ENCODE peak calls at places on chromosomes 6 and 20, in four cellular contexts. C, Y, S and M are unnamed samples.

GRCh38 chr20:45179166-45179565 is 4.5 kb downstream of the PI3 start:
- DNase-seq in C (no peak), Y (no peak), S (no peak), M (no peak)

GRCh38 chr20:43690943-43691598 is 24.2 kb downstream of the MYBL2 start:
- DNase-seq in Y (no peak), S (no peak), C (no peak), M (no peak)

GRCh38 chr20:25136643-25137559 is 55.0 kb upstream of the VSX1 start:
- DNase-seq in Y (peak; percentile 68), C (peak; percentile 95), S (no peak), M (peak; percentile 38)

GRCh38 chr20:23595941-23596340 is 9.8 kb downstream of the CST9 start:
- DNase-seq in Y (no peak), C (no peak), S (no peak), M (no peak)

GRCh38 chr20:63065911-63066310 is 59.1 kb upstream of the BHLHE23 start:
- DNase-seq in Y (no peak), S (no peak), C (peak; percentile 83), M (no peak)

GRCh38 chr6:40550096-40550731 is 37.0 kb downstream of the LRFN2 start:
- DNase-seq in S (no peak), C (no peak), Y (peak; percentile 11), M (no peak)

GRCh38 chr20:53040678-53041674 is 68.8 kb downstream of the TSHZ2 start:
- DNase-seq in Y (no peak), C (peak; percentile 69), S (no peak), M (no peak)

GRCh38 chr20:35828434-35828833 is 56.6 kb downstream of the PHF20 start:
- DNase-seq in Y (no peak), C (no peak), S (no peak), M (no peak)

GRCh38 chr6:168703970-168704369 is 263.0 kb downstream of the SMOC2 start:
- DNase-seq in Y (no peak), C (no peak), S (no peak), M (peak; percentile 11)

GRCh38 chr6:138089325-138089724 is 17.9 kb downstream of the PERP start:
- DNase-seq in Y (no peak), S (no peak), C (no peak), M (no peak)

GRCh38 chr6:1392813-1393640 is 3.7 kb downstream of the FOXF2 start:
- DNase-seq in Y (no peak), S (no peak), C (no peak), M (no peak)

GRCh38 chr20:43849496-43850197 is 65.0 kb upstream of the TOX2 start:
- DNase-seq in C (peak; percentile 52), Y (peak; percentile 29), S (peak; percentile 26), M (no peak)

GRCh38 chr6:117840541-117840983 is 66.5 kb upstream of the SLC35F1 start:
- DNase-seq in Y (no peak), S (no peak), C (no peak), M (no peak)

GRCh38 chr6:71373943-71374342 is 85.3 kb downstream of the OGFRL1 start:
- DNase-seq in C (no peak), Y (no peak), S (no peak), M (no peak)

GRCh38 chr6:36249010-36249409 is 20.9 kb upstream of the PNPLA1 start:
- DNase-seq in Y (peak; percentile 16), C (no peak), S (no peak), M (no peak)

GRCh38 chr6:93784794-93785757 is 365.7 kb upstream of the EPHA7 start:
- DNase-seq in Y (no peak), S (no peak), C (no peak), M (no peak)

GRCh38 chr6:69138173-69138572 is 503.1 kb downstream of the ADGRB3 start:
- DNase-seq in Y (no peak), C (no peak), S (no peak), M (no peak)

GRCh38 chr6:53464942-53465460 is 79.9 kb downstream of the GCLC start:
- DNase-seq in S (no peak), C (no peak), Y (no peak), M (no peak)

GRCh38 chr20:50788045-50788867 is 6.6 kb upstream of the BCAS4 start:
- DNase-seq in C (peak; percentile 84), S (peak; percentile 89), Y (peak; percentile 53), M (no peak)

GRCh38 chr20:9140172-9140760 is 71.4 kb downstream of the PLCB4 start:
- DNase-seq in C (no peak), S (no peak), Y (no peak), M (no peak)

GRCh38 chr6:22320750-22321149 is 23.9 kb upstream of the PRL start:
- DNase-seq in Y (peak; percentile 76), C (no peak), S (no peak), M (no peak)

GRCh38 chr6:145009691-145010090 is 724.6 kb downstream of the UTRN start:
- DNase-seq in C (no peak), S (no peak), Y (no peak), M (no peak)

GRCh38 chr20:63518946-63519764 is 1.4 kb upstream of the PPDPF start:
- DNase-seq in Y (no peak), S (no peak), C (peak; percentile 75), M (no peak)

GRCh38 chr6:56356431-56356830 is 109.1 kb upstream of the COL21A1 start:
- DNase-seq in S (no peak), C (no peak), Y (no peak), M (no peak)

GRCh38 chr6:152634773-152635172 is 2.4 kb downstream of the SYNE1 start:
- DNase-seq in C (no peak), S (peak; percentile 36), Y (no peak), M (no peak)

GRCh38 chr6:163324326-163324927 is 90.1 kb upstream of the QKI start:
- DNase-seq in S (peak; percentile 4), C (no peak), Y (no peak), M (no peak)

GRCh38 chr6:144104898-144105487 is 9.6 kb upstream of the SF3B5 start:
- DNase-seq in C (no peak), S (no peak), Y (peak; percentile 29), M (no peak)

GRCh38 chr6:1382331-1382882 is 7.0 kb upstream of the FOXF2 start:
- DNase-seq in C (peak; percentile 72), S (no peak), Y (no peak), M (no peak)

GRCh38 chr6:41546475-41546865 is 289 bp downstream of the FOXP4 start:
- DNase-seq in Y (no peak), S (no peak), C (no peak), M (no peak)